ENCODE peak calls at places on chromosomes 13 and 19, in four cellular contexts. A is A549, X is SK-N-SH, N is GM12878. T is an unnamed sample.
A peak's percentile ranks its signal among the peaks of the same experiment; 100 is the strongest.

GRCh38 chr19:18450934-18451836 is 13.3 kb upstream of the ISYNA1 start:
- DNase-seq in A (peak; percentile 64), X (peak; percentile 95), N (no peak), T (peak; percentile 63)

GRCh38 chr19:15038304-15038703 is 11.0 kb upstream of the CASP14 start:
- DNase-seq in A (no peak), X (no peak), N (no peak), T (no peak)

GRCh38 chr19:30049844-30050667 is 108.0 kb downstream of the URI1 start:
- DNase-seq in A (no peak), X (peak; percentile 55), N (no peak), T (no peak)

GRCh38 chr13:109919715-109920375 is 133.5 kb upstream of the IRS2 start:
- DNase-seq in A (no peak), X (no peak), N (no peak), T (no peak)

GRCh38 chr13:41706189-41706588 is 248.8 kb downstream of the RGCC start:
- DNase-seq in A (no peak), X (no peak), N (no peak), T (no peak)

GRCh38 chr19:28710278-28710677 is 502.7 kb downstream of the UQCRFS1 start:
- DNase-seq in A (peak; percentile 79), X (peak; percentile 24), N (peak; percentile 3), T (peak; percentile 43)

GRCh38 chr13:100520936-100521765 is 67.4 kb downstream of the GGACT start:
- DNase-seq in A (no peak), X (no peak), N (no peak), T (no peak)

GRCh38 chr19:2288743-2289713 is 7.1 kb upstream of the PEAK3 start:
- DNase-seq in A (no peak), X (no peak), N (no peak), T (no peak)

GRCh38 chr13:97122381-97122996 is 99.6 kb upstream of the MBNL2 start:
- DNase-seq in A (peak; percentile 59), X (no peak), N (no peak), T (no peak)

GRCh38 chr13:20424559-20424852 is 101.2 kb downstream of the CRYL1 start:
- DNase-seq in A (no peak), X (no peak), N (no peak), T (no peak)

GRCh38 chr19:343941-344624 is 513 bp downstream of the MIER2 start:
- DNase-seq in A (no peak), X (peak; percentile 98), N (no peak), T (no peak)

GRCh38 chr19:1255186-1256161 is 7.1 kb downstream of the MIDN start:
- DNase-seq in A (no peak), X (no peak), N (no peak), T (no peak)

GRCh38 chr13:83221256-83221655 is 661.0 kb downstream of the SLITRK1 start:
- DNase-seq in A (peak; percentile 4), X (no peak), N (no peak), T (no peak)

GRCh38 chr13:48222358-48223015 is 10.5 kb upstream of the ITM2B start:
- DNase-seq in A (no peak), X (no peak), N (no peak), T (no peak)

GRCh38 chr19:19133985-19134384 is 4.3 kb downstream of the TMEM161A start:
- DNase-seq in A (no peak), X (no peak), N (no peak), T (no peak)

GRCh38 chr19:8412783-8413592 is at the start of gene MARCHF2:
- DNase-seq in A (peak; percentile 96), X (peak; percentile 99), N (peak; percentile 73), T (peak; percentile 90)

GRCh38 chr13:24746618-24747247 is 17.2 kb upstream of the RNF17 start:
- DNase-seq in A (peak; percentile 28), X (no peak), N (no peak), T (no peak)

GRCh38 chr19:18385675-18386542 is at the start of gene GDF15:
- DNase-seq in A (peak; percentile 94), X (peak; percentile 76), N (no peak), T (peak; percentile 95)

GRCh38 chr13:112990783-112991182 is 21.8 kb downstream of the MCF2L start:
- DNase-seq in A (no peak), X (peak; percentile 61), N (no peak), T (no peak)

GRCh38 chr13:39047560-39047959 is 9.3 kb downstream of the NHLRC3 start:
- DNase-seq in A (no peak), X (peak; percentile 26), N (no peak), T (no peak)

GRCh38 chr13:95201814-95202521 is 99.3 kb downstream of the ABCC4 start:
- DNase-seq in A (no peak), X (peak; percentile 14), N (no peak), T (no peak)

GRCh38 chr13:46908511-46908910 is 11.7 kb upstream of the HTR2A start:
- DNase-seq in A (no peak), X (no peak), N (no peak), T (no peak)

GRCh38 chr19:15198006-15198356 is 2.8 kb downstream of the NOTCH3 start:
- DNase-seq in A (peak; percentile 42), X (no peak), N (no peak), T (no peak)

GRCh38 chr13:105506463-105506862 is 1029.0 kb downstream of the EFNB2 start:
- DNase-seq in A (no peak), X (no peak), N (no peak), T (no peak)

GRCh38 chr19:49924004-49924880 is 4.8 kb upstream of the ATF5 start:
- DNase-seq in A (no peak), X (no peak), N (peak; percentile 56), T (no peak)

GRCh38 chr13:20360835-20361412 is 128.8 kb upstream of the GJB6 start:
- DNase-seq in A (no peak), X (no peak), N (no peak), T (no peak)

GRCh38 chr19:19342086-19343015 is 21.7 kb downstream of the MAU2 start:
- DNase-seq in A (peak; percentile 70), X (peak; percentile 94), N (no peak), T (peak; percentile 44)

GRCh38 chr13:75749407-75749806 is 113.3 kb downstream of the LMO7 start:
- DNase-seq in A (no peak), X (no peak), N (no peak), T (no peak)

GRCh38 chr19:35486268-35486708 is 4.0 kb downstream of the KRTDAP start:
- DNase-seq in A (no peak), X (no peak), N (no peak), T (peak; percentile 79)

GRCh38 chr19:55156202-55157063 is 1.1 kb downstream of the TNNI3 start:
- DNase-seq in A (peak; percentile 89), X (peak; percentile 92), N (no peak), T (peak; percentile 64)

GRCh38 chr19:52442179-52442578 is 11.2 kb upstream of the ZNF578 start:
- DNase-seq in A (no peak), X (no peak), N (no peak), T (no peak)

GRCh38 chr13:94332360-94333040 is 147.0 kb downstream of the DCT start:
- DNase-seq in A (no peak), X (no peak), N (no peak), T (no peak)

GRCh38 chr13:35926859-35927530 is 204.2 kb downstream of the DCLK1 start:
- DNase-seq in A (no peak), X (no peak), N (no peak), T (no peak)

GRCh38 chr19:48656840-48657474 is 11.0 kb upstream of the CA11 start:
- DNase-seq in A (peak; percentile 65), X (no peak), N (no peak), T (no peak)

GRCh38 chr19:6861683-6862286 is 25.6 kb upstream of the ADGRE1 start:
- DNase-seq in A (no peak), X (no peak), N (no peak), T (peak; percentile 4)

GRCh38 chr19:6868341-6868740 is 19.0 kb upstream of the ADGRE1 start:
- DNase-seq in A (no peak), X (no peak), N (no peak), T (no peak)

GRCh38 chr19:6865849-6866248 is 21.5 kb upstream of the ADGRE1 start:
- DNase-seq in A (no peak), X (no peak), N (no peak), T (no peak)

GRCh38 chr19:6866646-6867255 is 20.6 kb upstream of the ADGRE1 start:
- DNase-seq in A (no peak), X (no peak), N (no peak), T (no peak)

GRCh38 chr19:6862673-6863078 is 24.7 kb upstream of the ADGRE1 start:
- DNase-seq in A (peak; percentile 87), X (peak; percentile 65), N (peak; percentile 80), T (peak; percentile 83)
- H3K4me3 ChIP-seq in A (peak overlapping the region; percentile 47), X (no peak overlapping the region), N (peak overlapping the region; percentile 67), T (no peak overlapping the region)

GRCh38 chr19:5864725-5865486 is 5.4 kb downstream of the FUT5 start:
- DNase-seq in A (no peak), X (peak; percentile 19), N (no peak), T (no peak)
- TF ChIP-seq PBX3 in A (no peak), X (no peak), N (no peak), T (no peak)

DNA sequence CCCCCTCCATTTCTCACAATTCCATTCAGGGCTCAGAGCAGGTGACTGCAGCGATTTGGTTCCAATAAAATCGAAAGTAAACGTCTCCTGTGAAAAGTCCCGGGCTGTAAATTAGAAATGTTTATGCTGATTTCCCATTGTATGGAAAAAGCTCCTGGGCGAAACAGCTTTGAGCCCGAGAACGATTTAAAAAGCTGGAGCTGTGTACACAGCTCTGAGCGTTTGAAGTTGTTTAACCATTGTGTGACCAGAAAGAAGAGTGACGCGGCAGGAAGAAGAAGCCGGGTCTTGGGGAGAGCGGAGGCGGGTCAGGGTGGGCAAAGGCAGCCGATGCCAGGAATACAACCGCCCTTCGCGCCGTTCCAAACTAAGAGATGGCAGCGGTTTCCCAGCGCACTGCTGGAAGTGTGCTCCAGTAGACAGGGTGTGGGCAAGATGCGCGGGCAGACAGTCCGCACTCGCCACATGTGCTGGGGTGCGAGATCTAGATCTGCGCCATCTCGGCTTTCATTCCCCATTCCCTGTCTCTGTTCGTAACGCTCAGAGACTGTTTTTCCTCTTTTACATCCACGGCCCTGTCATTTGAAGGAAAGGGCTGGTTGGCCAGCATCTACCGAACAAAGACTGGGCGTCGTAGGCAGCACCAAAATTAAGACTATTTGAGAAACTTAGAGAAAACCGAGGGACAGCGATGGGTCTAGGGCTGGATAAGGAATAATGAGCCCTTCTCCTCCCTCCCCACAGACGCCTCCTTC is 960 bp upstream of the GSX1 start:
- DNase-seq in A (no peak), X (no peak), N (no peak), T (no peak)
- H3K4me3 ChIP-seq in A (no peak overlapping the region), X (peak overlapping the region; percentile 30), N (peak overlapping the region; percentile 27), T (peak overlapping the region; percentile 51)

GRCh38 chr13:64480206-64480605 is 2749.9 kb downstream of the PCDH9 start:
- DNase-seq in A (no peak), X (no peak), N (no peak), T (no peak)
- TF ChIP-seq PBX3 in A (no peak), X (no peak), N (no peak), T (no peak)